ENCODE peak calls at places on chromosome 1, in nine cellular contexts. One of them, this sample, is unnamed.

GRCh38 chr1:196002906-196003305 is 605.3 kb downstream of the KCNT2 start:
- DNase-seq in SJSA1: no peak
- DNase-seq in GF-D8: no peak
- DNase-seq in fibroblast of gingiva: no peak
- DNase-seq in stimulated activated naive CD4-positive, alpha-beta T cell: no peak
- DNase-seq in stimulated activated CD4-positive, alpha-beta T cell treated with anti-CD3 and anti-CD28 coated beads, Interleukin-1b, Interleukin-23, amount 100 ng/mL, for 24 hours: no peak
- DNase-seq in RWPE1: peak; percentile 90
- DNase-seq in left cardiac atrium: no peak
- DNase-seq in activated CD4-positive, alpha-beta memory T cell treated with anti-CD3 and anti-CD28 coated beads for 36 hours: no peak
- DNase-seq in this sample: no peak

GRCh38 chr1:60283690-60284089 is 210.1 kb upstream of the C1orf87 start:
- DNase-seq in SJSA1: no peak
- DNase-seq in GF-D8: no peak
- DNase-seq in fibroblast of gingiva: peak; percentile 21
- DNase-seq in stimulated activated naive CD4-positive, alpha-beta T cell: no peak
- DNase-seq in stimulated activated CD4-positive, alpha-beta T cell treated with anti-CD3 and anti-CD28 coated beads, Interleukin-1b, Interleukin-23, amount 100 ng/mL, for 24 hours: no peak
- DNase-seq in RWPE1: no peak
- DNase-seq in left cardiac atrium: no peak
- DNase-seq in activated CD4-positive, alpha-beta memory T cell treated with anti-CD3 and anti-CD28 coated beads for 36 hours: no peak
- DNase-seq in this sample: no peak

GRCh38 chr1:24315391-24315790 is 3.8 kb upstream of the GRHL3 start:
- DNase-seq in SJSA1: no peak
- DNase-seq in GF-D8: no peak
- DNase-seq in fibroblast of gingiva: no peak
- DNase-seq in stimulated activated naive CD4-positive, alpha-beta T cell: no peak
- DNase-seq in stimulated activated CD4-positive, alpha-beta T cell treated with anti-CD3 and anti-CD28 coated beads, Interleukin-1b, Interleukin-23, amount 100 ng/mL, for 24 hours: no peak
- DNase-seq in RWPE1: no peak
- DNase-seq in left cardiac atrium: no peak
- DNase-seq in activated CD4-positive, alpha-beta memory T cell treated with anti-CD3 and anti-CD28 coated beads for 36 hours: no peak
- DNase-seq in this sample: no peak

GRCh38 chr1:160625725-160626498 is 20.9 kb downstream of the SLAMF1 start:
- DNase-seq in SJSA1: no peak
- DNase-seq in GF-D8: no peak
- DNase-seq in fibroblast of gingiva: no peak
- DNase-seq in stimulated activated naive CD4-positive, alpha-beta T cell: no peak
- DNase-seq in stimulated activated CD4-positive, alpha-beta T cell treated with anti-CD3 and anti-CD28 coated beads, Interleukin-1b, Interleukin-23, amount 100 ng/mL, for 24 hours: no peak
- DNase-seq in RWPE1: no peak
- DNase-seq in left cardiac atrium: no peak
- DNase-seq in activated CD4-positive, alpha-beta memory T cell treated with anti-CD3 and anti-CD28 coated beads for 36 hours: peak; percentile 86
- DNase-seq in this sample: peak; percentile 38

GRCh38 chr1:246001142-246001812 is 505.8 kb downstream of the SMYD3 start:
- DNase-seq in SJSA1: no peak
- DNase-seq in GF-D8: no peak
- DNase-seq in fibroblast of gingiva: peak; percentile 52
- DNase-seq in stimulated activated naive CD4-positive, alpha-beta T cell: no peak
- DNase-seq in stimulated activated CD4-positive, alpha-beta T cell treated with anti-CD3 and anti-CD28 coated beads, Interleukin-1b, Interleukin-23, amount 100 ng/mL, for 24 hours: no peak
- DNase-seq in RWPE1: no peak
- DNase-seq in left cardiac atrium: no peak
- DNase-seq in activated CD4-positive, alpha-beta memory T cell treated with anti-CD3 and anti-CD28 coated beads for 36 hours: no peak
- DNase-seq in this sample: no peak

GRCh38 chr1:189654906-189655305 is 822.8 kb downstream of the BRINP3 start:
- DNase-seq in SJSA1: no peak
- DNase-seq in GF-D8: no peak
- DNase-seq in fibroblast of gingiva: no peak
- DNase-seq in stimulated activated naive CD4-positive, alpha-beta T cell: no peak
- DNase-seq in stimulated activated CD4-positive, alpha-beta T cell treated with anti-CD3 and anti-CD28 coated beads, Interleukin-1b, Interleukin-23, amount 100 ng/mL, for 24 hours: no peak
- DNase-seq in RWPE1: peak; percentile 39
- DNase-seq in left cardiac atrium: no peak
- DNase-seq in activated CD4-positive, alpha-beta memory T cell treated with anti-CD3 and anti-CD28 coated beads for 36 hours: no peak
- DNase-seq in this sample: no peak

GRCh38 chr1:179550753-179551682 is 24.7 kb downstream of the NPHS2 start:
- DNase-seq in SJSA1: peak; percentile 78
- DNase-seq in GF-D8: no peak
- DNase-seq in fibroblast of gingiva: peak; percentile 17
- DNase-seq in stimulated activated naive CD4-positive, alpha-beta T cell: no peak
- DNase-seq in stimulated activated CD4-positive, alpha-beta T cell treated with anti-CD3 and anti-CD28 coated beads, Interleukin-1b, Interleukin-23, amount 100 ng/mL, for 24 hours: no peak
- DNase-seq in RWPE1: peak; percentile 41
- DNase-seq in left cardiac atrium: no peak
- DNase-seq in activated CD4-positive, alpha-beta memory T cell treated with anti-CD3 and anti-CD28 coated beads for 36 hours: no peak
- DNase-seq in this sample: no peak

GRCh38 chr1:109263597-109264378 is 14.4 kb downstream of the CELSR2 start:
- DNase-seq in SJSA1: peak; percentile 80
- DNase-seq in GF-D8: no peak
- DNase-seq in fibroblast of gingiva: peak; percentile 76
- DNase-seq in stimulated activated naive CD4-positive, alpha-beta T cell: peak; percentile 61
- DNase-seq in stimulated activated CD4-positive, alpha-beta T cell treated with anti-CD3 and anti-CD28 coated beads, Interleukin-1b, Interleukin-23, amount 100 ng/mL, for 24 hours: peak; percentile 70
- DNase-seq in RWPE1: peak; percentile 86
- DNase-seq in left cardiac atrium: peak; percentile 87
- DNase-seq in activated CD4-positive, alpha-beta memory T cell treated with anti-CD3 and anti-CD28 coated beads for 36 hours: peak; percentile 86
- DNase-seq in this sample: peak; percentile 75

GRCh38 chr1:112735752-112736151 is 20.6 kb upstream of the PPM1J start:
- DNase-seq in SJSA1: peak; percentile 49
- DNase-seq in GF-D8: no peak
- DNase-seq in fibroblast of gingiva: no peak
- DNase-seq in stimulated activated naive CD4-positive, alpha-beta T cell: no peak
- DNase-seq in stimulated activated CD4-positive, alpha-beta T cell treated with anti-CD3 and anti-CD28 coated beads, Interleukin-1b, Interleukin-23, amount 100 ng/mL, for 24 hours: no peak
- DNase-seq in RWPE1: peak; percentile 91
- DNase-seq in left cardiac atrium: no peak
- DNase-seq in activated CD4-positive, alpha-beta memory T cell treated with anti-CD3 and anti-CD28 coated beads for 36 hours: peak; percentile 23
- DNase-seq in this sample: no peak

GRCh38 chr1:223001653-223002634 is 141.1 kb downstream of the TLR5 start:
- DNase-seq in SJSA1: no peak
- DNase-seq in GF-D8: no peak
- DNase-seq in fibroblast of gingiva: peak; percentile 43
- DNase-seq in stimulated activated naive CD4-positive, alpha-beta T cell: no peak
- DNase-seq in stimulated activated CD4-positive, alpha-beta T cell treated with anti-CD3 and anti-CD28 coated beads, Interleukin-1b, Interleukin-23, amount 100 ng/mL, for 24 hours: no peak
- DNase-seq in RWPE1: peak; percentile 15
- DNase-seq in left cardiac atrium: no peak
- DNase-seq in activated CD4-positive, alpha-beta memory T cell treated with anti-CD3 and anti-CD28 coated beads for 36 hours: no peak
- DNase-seq in this sample: no peak

GRCh38 chr1:100455478-100456072 is 82.4 kb upstream of the GPR88 start:
- DNase-seq in SJSA1: peak; percentile 11
- DNase-seq in GF-D8: no peak
- DNase-seq in fibroblast of gingiva: no peak
- DNase-seq in stimulated activated naive CD4-positive, alpha-beta T cell: no peak
- DNase-seq in stimulated activated CD4-positive, alpha-beta T cell treated with anti-CD3 and anti-CD28 coated beads, Interleukin-1b, Interleukin-23, amount 100 ng/mL, for 24 hours: no peak
- DNase-seq in RWPE1: peak; percentile 12
- DNase-seq in left cardiac atrium: no peak
- DNase-seq in activated CD4-positive, alpha-beta memory T cell treated with anti-CD3 and anti-CD28 coated beads for 36 hours: no peak
- DNase-seq in this sample: no peak

GRCh38 chr1:1144122-1144842 is 28.4 kb upstream of the C1orf159 start:
- DNase-seq in SJSA1: no peak
- DNase-seq in GF-D8: peak; percentile 83
- DNase-seq in fibroblast of gingiva: no peak
- DNase-seq in stimulated activated naive CD4-positive, alpha-beta T cell: peak; percentile 36
- DNase-seq in stimulated activated CD4-positive, alpha-beta T cell treated with anti-CD3 and anti-CD28 coated beads, Interleukin-1b, Interleukin-23, amount 100 ng/mL, for 24 hours: no peak
- DNase-seq in RWPE1: no peak
- DNase-seq in left cardiac atrium: no peak
- DNase-seq in activated CD4-positive, alpha-beta memory T cell treated with anti-CD3 and anti-CD28 coated beads for 36 hours: peak; percentile 80
- DNase-seq in this sample: no peak

GRCh38 chr1:192937128-192937527 is 122.0 kb downstream of the UCHL5 start:
- DNase-seq in SJSA1: no peak
- DNase-seq in GF-D8: no peak
- DNase-seq in fibroblast of gingiva: no peak
- DNase-seq in stimulated activated naive CD4-positive, alpha-beta T cell: no peak
- DNase-seq in stimulated activated CD4-positive, alpha-beta T cell treated with anti-CD3 and anti-CD28 coated beads, Interleukin-1b, Interleukin-23, amount 100 ng/mL, for 24 hours: no peak
- DNase-seq in RWPE1: no peak
- DNase-seq in left cardiac atrium: no peak
- DNase-seq in activated CD4-positive, alpha-beta memory T cell treated with anti-CD3 and anti-CD28 coated beads for 36 hours: no peak
- DNase-seq in this sample: no peak

GRCh38 chr1:212528501-212528900 is 80.1 kb upstream of the ATF3 start:
- DNase-seq in SJSA1: no peak
- DNase-seq in GF-D8: no peak
- DNase-seq in fibroblast of gingiva: no peak
- DNase-seq in stimulated activated naive CD4-positive, alpha-beta T cell: no peak
- DNase-seq in stimulated activated CD4-positive, alpha-beta T cell treated with anti-CD3 and anti-CD28 coated beads, Interleukin-1b, Interleukin-23, amount 100 ng/mL, for 24 hours: no peak
- DNase-seq in RWPE1: no peak
- DNase-seq in left cardiac atrium: no peak
- DNase-seq in activated CD4-positive, alpha-beta memory T cell treated with anti-CD3 and anti-CD28 coated beads for 36 hours: no peak
- DNase-seq in this sample: no peak

GRCh38 chr1:23594927-23595353 is 35.6 kb upstream of the ID3 start:
- DNase-seq in SJSA1: no peak
- DNase-seq in GF-D8: no peak
- DNase-seq in fibroblast of gingiva: no peak
- DNase-seq in stimulated activated naive CD4-positive, alpha-beta T cell: no peak
- DNase-seq in stimulated activated CD4-positive, alpha-beta T cell treated with anti-CD3 and anti-CD28 coated beads, Interleukin-1b, Interleukin-23, amount 100 ng/mL, for 24 hours: no peak
- DNase-seq in RWPE1: no peak
- DNase-seq in left cardiac atrium: no peak
- DNase-seq in activated CD4-positive, alpha-beta memory T cell treated with anti-CD3 and anti-CD28 coated beads for 36 hours: no peak
- DNase-seq in this sample: no peak

GRCh38 chr1:41319106-41319755 is 42.0 kb upstream of the FOXO6 start:
- DNase-seq in SJSA1: no peak
- DNase-seq in GF-D8: no peak
- DNase-seq in fibroblast of gingiva: no peak
- DNase-seq in stimulated activated naive CD4-positive, alpha-beta T cell: no peak
- DNase-seq in stimulated activated CD4-positive, alpha-beta T cell treated with anti-CD3 and anti-CD28 coated beads, Interleukin-1b, Interleukin-23, amount 100 ng/mL, for 24 hours: no peak
- DNase-seq in RWPE1: no peak
- DNase-seq in left cardiac atrium: no peak
- DNase-seq in activated CD4-positive, alpha-beta memory T cell treated with anti-CD3 and anti-CD28 coated beads for 36 hours: no peak
- DNase-seq in this sample: no peak

GRCh38 chr1:94481473-94481933 is 60.1 kb downstream of the F3 start:
- DNase-seq in SJSA1: peak; percentile 58
- DNase-seq in GF-D8: no peak
- DNase-seq in fibroblast of gingiva: peak; percentile 53
- DNase-seq in stimulated activated naive CD4-positive, alpha-beta T cell: peak; percentile 2
- DNase-seq in stimulated activated CD4-positive, alpha-beta T cell treated with anti-CD3 and anti-CD28 coated beads, Interleukin-1b, Interleukin-23, amount 100 ng/mL, for 24 hours: peak; percentile 7
- DNase-seq in RWPE1: peak; percentile 75
- DNase-seq in left cardiac atrium: no peak
- DNase-seq in activated CD4-positive, alpha-beta memory T cell treated with anti-CD3 and anti-CD28 coated beads for 36 hours: peak; percentile 37
- DNase-seq in this sample: no peak